ENCODE peak calls at places on chromosomes 11 and 22, in four cellular contexts. O is colonic mucosa, Q is GM23248, K is lower lobe of right lung. F is an unnamed sample. For H3K4me1, the result is how much of the 10 kb centered on the place peaks cover.

GRCh38 chr11:73907191-73907590 is 30.4 kb downstream of the PAAF1 start:
- DNase-seq in O (no peak), K (peak), Q (peak), F (no peak)

GRCh38 chr11:33160147-33160546 is 1.1 kb downstream of the CSTF3 start:
- DNase-seq in Q (peak), O (no peak), K (no peak), F (no peak)

GRCh38 chr11:123584186-123584585 is 70.2 kb downstream of the SCN3B start:
- DNase-seq in Q (peak), K (no peak), O (no peak), F (no peak)

GRCh38 chr22:49768511-49768910 is 59.2 kb downstream of the BRD1 start:
- DNase-seq in Q (no peak), K (peak), O (no peak), F (no peak)

GRCh38 chr22:29481265-29482000 is 1.4 kb downstream of the NEFH start:
- DNase-seq in Q (no peak), K (no peak), O (no peak), F (peak)

GRCh38 chr22:48084749-48085090 is 1322.3 kb downstream of the TBC1D22A start:
- DNase-seq in Q (no peak), O (no peak), K (no peak), F (no peak)

GRCh38 chr22:19610518-19611253 is 86.5 kb upstream of the CLDN5 start:
- DNase-seq in K (no peak), Q (no peak), O (no peak), F (no peak)

GRCh38 chr11:27241316-27242122 is 121.5 kb downstream of the CCDC34 start:
- DNase-seq in Q (peak), O (no peak), K (no peak), F (no peak)

GRCh38 chr11:122559734-122560382 is 95.7 kb upstream of the UBASH3B start:
- DNase-seq in Q (no peak), K (no peak), O (no peak), F (no peak)

GRCh38 chr11:122556605-122557004 is 98.9 kb upstream of the UBASH3B start:
- DNase-seq in Q (peak), O (no peak), K (no peak), F (peak)
- H3K4me3 ChIP-seq in Q (peak), O (no peak), K (no peak), F (peak)

DNA sequence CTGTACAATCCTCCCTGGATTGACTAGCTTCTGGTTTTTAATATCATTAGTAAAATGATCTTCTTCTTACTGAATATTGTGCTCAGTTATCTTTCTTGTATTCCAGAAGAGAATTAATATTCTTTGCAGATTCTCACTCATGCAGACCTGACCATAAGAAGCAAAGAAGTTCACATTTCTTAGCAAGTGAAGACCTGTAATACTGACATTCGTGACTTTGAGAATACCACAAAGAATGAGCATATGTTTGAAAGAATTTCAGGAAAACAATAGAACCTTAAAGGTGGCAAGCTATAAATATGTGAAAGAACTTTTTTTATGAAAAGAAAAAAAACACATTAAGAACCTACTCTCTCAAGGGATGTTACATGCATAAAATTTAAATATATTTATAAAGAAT is 371.6 kb downstream of the JRKL start:
- DNase-seq in K (no peak), Q (no peak), O (no peak), F (no peak)
- H3K4me1 ChIP-seq in K (under half), Q (under half), O (under half), F (under half)

GRCh38 chr11:128582496-128583366 is 4.6 kb downstream of the ETS1 start:
- DNase-seq in O (no peak), Q (peak), K (no peak), F (no peak)
- H3K27ac ChIP-seq in O (no peak), Q (peak), K (no peak), F (no peak)

GRCh38 chr11:330694-331314 is 10.1 kb upstream of the IFITM3 start:
- DNase-seq in Q (no peak), K (no peak), O (peak), F (no peak)
- H3K4me3 ChIP-seq in Q (no peak), K (no peak), O (no peak), F (no peak)

GRCh38 chr22:45977003-45977395 is at the start of gene WNT7B:
- DNase-seq in K (peak), Q (no peak), O (no peak), F (no peak)
- H3K4me1 ChIP-seq in K (under half), Q (under half), O (under half), F (under half)

GRCh38 chr11:45886816-45887520 is 1.5 kb downstream of the MAPK8IP1 start:
- DNase-seq in K (no peak), Q (no peak), O (no peak), F (no peak)

GRCh38 chr11:45884596-45885185 is 760 bp upstream of the MAPK8IP1 start:
- DNase-seq in K (no peak), O (no peak), Q (no peak), F (no peak)

GRCh38 chr11:45885274-45885920 is at the start of gene MAPK8IP1:
- DNase-seq in Q (peak), K (peak), O (peak), F (peak)

GRCh38 chr11:45887587-45887986 is 2.1 kb downstream of the MAPK8IP1 start:
- DNase-seq in K (no peak), Q (no peak), O (no peak), F (no peak)

GRCh38 chr11:45885921-45886721 is 670 bp downstream of the MAPK8IP1 start:
- DNase-seq in Q (no peak), O (no peak), K (no peak), F (no peak)
- H3K27ac ChIP-seq in Q (no peak), O (no peak), K (no peak), F (no peak)

DNA sequence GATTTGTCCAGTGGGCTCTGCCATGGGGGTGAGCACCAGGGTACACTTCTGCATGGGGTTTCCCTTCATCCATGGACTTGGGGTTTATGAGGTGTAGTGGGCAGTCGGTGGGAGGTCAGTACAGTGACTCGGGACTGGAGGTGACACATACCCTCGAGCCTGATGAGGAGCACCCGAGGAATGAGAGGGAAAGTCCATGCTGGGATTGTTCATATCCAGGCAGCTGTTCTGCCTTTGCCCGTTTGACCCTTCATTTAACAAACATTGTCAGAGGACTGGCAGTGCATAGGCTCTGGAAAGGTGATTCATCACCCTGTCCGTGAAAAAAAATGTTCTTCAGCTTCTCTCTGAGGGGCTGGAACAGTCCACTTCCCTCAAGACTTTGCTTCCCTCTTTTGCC is 2.7 kb downstream of the NAV2 start:
- DNase-seq in K (no peak), Q (peak), O (no peak), F (no peak)
- H3K4me3 ChIP-seq in K (peak), Q (peak), O (no peak), F (no peak)